ENCODE peak calls at places on chromosome 13, in four cellular contexts. U is islet precursor cell, B is heart left ventricle, T is esophagus squamous epithelium. C is an unnamed sample.

GRCh38 chr13:43305416-43305815 is 282.0 kb downstream of the DNAJC15 start:
- DNase-seq in U (no peak), B (no peak), T (no peak), C (no peak)

GRCh38 chr13:99464441-99464949 is 36.8 kb upstream of the TM9SF2 start:
- DNase-seq in U (no peak), B (no peak), T (no peak), C (no peak)

GRCh38 chr13:106736941-106737340 is 169.0 kb upstream of the ARGLU1 start:
- DNase-seq in U (no peak), B (no peak), T (no peak), C (no peak)

GRCh38 chr13:37277435-37278144 is 172.1 kb upstream of the CSNK1A1L start:
- DNase-seq in U (no peak), B (no peak), T (no peak), C (no peak)

GRCh38 chr13:60583911-60584753 is 187.1 kb downstream of the TDRD3 start:
- DNase-seq in U (peak; percentile 62), B (no peak), T (no peak), C (no peak)

GRCh38 chr13:59424661-59425060 is 739.1 kb downstream of the DIAPH3 start:
- DNase-seq in U (no peak), B (no peak), T (no peak), C (no peak)

GRCh38 chr13:34174671-34175145 is 356.8 kb downstream of the RFC3 start:
- DNase-seq in U (no peak), B (no peak), T (no peak), C (no peak)

GRCh38 chr13:37481005-37481857 is 117.3 kb downstream of the POSTN start:
- DNase-seq in U (peak; percentile 60), B (no peak), T (no peak), C (no peak)

GRCh38 chr13:73633817-73634449 is 500.3 kb downstream of the KLF12 start:
- DNase-seq in U (no peak), B (no peak), T (no peak), C (no peak)

GRCh38 chr13:111298214-111298975 is 22.0 kb upstream of the TEX29 start:
- DNase-seq in U (no peak), B (no peak), T (no peak), C (no peak)

GRCh38 chr13:79910869-79911540 is 429.9 kb downstream of the SPRY2 start:
- DNase-seq in U (no peak), B (no peak), T (no peak), C (no peak)